ENCODE peak calls at places on chromosomes 1 and 21, in six cellular contexts. W is activated CD4-positive, alpha-beta T cell treated with anti-CD3 and anti-CD28 coated beads for 24 hours; O is NCI-H774; V is thoracic aorta; S is NT2/D1; C is BJ. P is an unnamed sample.
A peak's percentile ranks its signal among the peaks of the same experiment; 100 is the strongest.

GRCh38 chr21:20971296-20971921 is 26.8 kb upstream of the NCAM2 start:
- DNase-seq in O (no peak), S (peak; percentile 65), C (no peak), V (no peak), W (no peak), P (no peak)

GRCh38 chr1:224929335-224930237 is at the start of gene DNAH14:
- DNase-seq in W (peak; percentile 0), S (peak; percentile 83), C (peak; percentile 17), O (peak; percentile 88), V (no peak), P (peak; percentile 2)

GRCh38 chr1:27418326-27418761 is 25.9 kb downstream of the GPR3 start:
- DNase-seq in W (no peak), O (no peak), V (no peak), C (peak; percentile 79), S (no peak), P (no peak)

GRCh38 chr1:172887162-172887561 is 163.6 kb downstream of the TNFSF18 start:
- DNase-seq in C (no peak), W (no peak), O (no peak), S (no peak), V (no peak), P (no peak)

GRCh38 chr1:31976401-31976800 is 37.3 kb upstream of the KHDRBS1 start:
- DNase-seq in C (no peak), S (no peak), W (no peak), V (no peak), O (no peak), P (no peak)

GRCh38 chr1:167249702-167250101 is 29.0 kb downstream of the POU2F1 start:
- DNase-seq in O (no peak), C (no peak), W (no peak), V (no peak), S (no peak), P (no peak)

GRCh38 chr1:229363723-229364122 is 20.9 kb upstream of the CCSAP start:
- DNase-seq in V (no peak), W (no peak), O (no peak), C (no peak), S (no peak), P (no peak)

GRCh38 chr1:200342511-200343400 is 67.1 kb downstream of the ZNF281 start:
- DNase-seq in V (no peak), O (no peak), W (no peak), C (no peak), S (no peak), P (no peak)

GRCh38 chr1:228072658-228073043 is 9.9 kb upstream of the ARF1 start:
- DNase-seq in S (no peak), O (no peak), C (no peak), W (no peak), V (no peak), P (no peak)

GRCh38 chr1:37931493-37932158 is 15.2 kb downstream of the INPP5B start:
- DNase-seq in W (peak; percentile 97), S (peak; percentile 100), O (peak; percentile 100), C (peak; percentile 68), V (peak; percentile 87), P (peak; percentile 93)

GRCh38 chr1:203520315-203520714 is 26.4 kb downstream of the OPTC start:
- DNase-seq in O (no peak), V (no peak), S (no peak), C (no peak), W (no peak), P (no peak)

P was measured in stimulated activated CD4-positive, alpha-beta T cell treated with anti-CD3 and anti-CD28 coated beads, Interleukin-1b, Interleukin-23, amount 100 ng/mL, for 4 hours.